ENCODE peak calls at places on chromosomes 11 and 22, in seven cellular contexts. One of them, this sample, is unnamed.

GRCh38 chr11:6315811-6316425 is 4.4 kb downstream of the CAVIN3 start:
- DNase-seq in K562: peak; percentile 71
- DNase-seq in H1: peak; percentile 65
- DNase-seq in HepG2: peak; percentile 45
- DNase-seq in GM12891: peak; percentile 39
- DNase-seq in SK-N-SH: peak; percentile 79
- DNase-seq in GM12878: no peak
- DNase-seq in this sample: peak; percentile 34

GRCh38 chr22:43923191-43923590 is 414 bp upstream of the PNPLA3 start:
- DNase-seq in K562: no peak
- DNase-seq in H1: peak; percentile 56
- DNase-seq in HepG2: no peak
- DNase-seq in GM12891: no peak
- DNase-seq in SK-N-SH: no peak
- DNase-seq in GM12878: no peak
- DNase-seq in this sample: no peak

GRCh38 chr22:49262167-49262566 is 565.5 kb downstream of the BRD1 start:
- DNase-seq in K562: no peak
- DNase-seq in H1: no peak
- DNase-seq in HepG2: no peak
- DNase-seq in GM12891: no peak
- DNase-seq in SK-N-SH: no peak
- DNase-seq in GM12878: no peak
- DNase-seq in this sample: no peak

GRCh38 chr11:27646051-27646818 is 54.0 kb downstream of the BDNF start:
- DNase-seq in K562: no peak
- DNase-seq in H1: no peak
- DNase-seq in HepG2: no peak
- DNase-seq in GM12891: no peak
- DNase-seq in SK-N-SH: peak; percentile 80
- DNase-seq in GM12878: no peak
- DNase-seq in this sample: no peak

GRCh38 chr11:11189501-11189900 is 163.5 kb downstream of the CSNK2A3 start:
- DNase-seq in K562: no peak
- DNase-seq in H1: no peak
- DNase-seq in HepG2: no peak
- DNase-seq in GM12891: no peak
- DNase-seq in SK-N-SH: no peak
- DNase-seq in GM12878: no peak
- DNase-seq in this sample: no peak

GRCh38 chr22:20282901-20283673 is 15.0 kb upstream of the RTN4R start:
- DNase-seq in K562: no peak
- DNase-seq in H1: no peak
- DNase-seq in HepG2: no peak
- DNase-seq in GM12891: no peak
- DNase-seq in SK-N-SH: no peak
- DNase-seq in GM12878: no peak
- DNase-seq in this sample: no peak

GRCh38 chr22:49184736-49185135 is 642.9 kb downstream of the BRD1 start:
- DNase-seq in K562: no peak
- DNase-seq in H1: no peak
- DNase-seq in HepG2: no peak
- DNase-seq in GM12891: no peak
- DNase-seq in SK-N-SH: no peak
- DNase-seq in GM12878: no peak
- DNase-seq in this sample: no peak

GRCh38 chr11:14623036-14623435 is 20.6 kb upstream of the PDE3B start:
- DNase-seq in K562: peak; percentile 14
- DNase-seq in H1: no peak
- DNase-seq in HepG2: no peak
- DNase-seq in GM12891: no peak
- DNase-seq in SK-N-SH: no peak
- DNase-seq in GM12878: no peak
- DNase-seq in this sample: no peak

GRCh38 chr11:14902650-14903350 is 10.8 kb upstream of the CYP2R1 start:
- DNase-seq in K562: no peak
- DNase-seq in H1: no peak
- DNase-seq in HepG2: no peak
- DNase-seq in GM12891: no peak
- DNase-seq in SK-N-SH: no peak
- DNase-seq in GM12878: no peak
- DNase-seq in this sample: no peak

GRCh38 chr11:111978028-111978771 is 41.1 kb downstream of the DIXDC1 start:
- DNase-seq in K562: peak; percentile 66
- DNase-seq in H1: peak; percentile 59
- DNase-seq in HepG2: no peak
- DNase-seq in GM12891: no peak
- DNase-seq in SK-N-SH: peak; percentile 52
- DNase-seq in GM12878: no peak
- DNase-seq in this sample: no peak

GRCh38 chr11:76237914-76238313 is 31.6 kb upstream of the WNT11 start:
- DNase-seq in K562: peak; percentile 56
- DNase-seq in H1: no peak
- DNase-seq in HepG2: peak; percentile 66
- DNase-seq in GM12891: no peak
- DNase-seq in SK-N-SH: peak; percentile 43
- DNase-seq in GM12878: no peak
- DNase-seq in this sample: no peak

GRCh38 chr11:84468255-84468654 is 1158.9 kb downstream of the DLG2 start:
- DNase-seq in K562: no peak
- DNase-seq in H1: no peak
- DNase-seq in HepG2: no peak
- DNase-seq in GM12891: no peak
- DNase-seq in SK-N-SH: no peak
- DNase-seq in GM12878: no peak
- DNase-seq in this sample: no peak

GRCh38 chr11:71252434-71252781 is at the start of gene SHANK2:
- DNase-seq in K562: no peak
- DNase-seq in H1: peak; percentile 82
- DNase-seq in HepG2: no peak
- DNase-seq in GM12891: no peak
- DNase-seq in SK-N-SH: peak; percentile 60
- DNase-seq in GM12878: no peak
- DNase-seq in this sample: no peak

DNA sequence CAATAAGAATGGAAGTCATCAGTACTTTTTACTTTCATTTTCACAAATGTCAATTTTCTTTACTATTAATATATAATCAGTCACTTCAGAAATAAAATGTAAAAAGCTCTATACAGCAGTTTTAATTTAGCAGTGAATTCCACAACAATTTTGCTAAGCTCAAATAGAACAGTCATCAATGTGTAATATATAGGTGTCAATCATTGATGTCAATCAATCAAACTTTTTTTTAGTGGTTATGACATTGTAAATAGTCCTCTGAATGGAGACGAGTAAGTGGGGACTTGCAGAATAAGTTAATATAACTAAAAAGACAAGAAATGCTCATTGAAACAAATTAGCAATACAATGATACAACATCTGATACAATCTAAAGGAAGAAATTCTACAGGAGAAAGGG is 327.4 kb downstream of the GUCY1A2 start:
- DNase-seq in K562: no peak
- DNase-seq in H1: no peak
- DNase-seq in HepG2: no peak
- DNase-seq in GM12891: no peak
- DNase-seq in SK-N-SH: no peak
- DNase-seq in GM12878: no peak
- DNase-seq in this sample: no peak
- TF ChIP-seq TAF1 in K562: no peak
- TF ChIP-seq TAF1 in H1: no peak
- TF ChIP-seq TAF1 in HepG2: no peak
- TF ChIP-seq TAF1 in GM12891: no peak
- TF ChIP-seq TAF1 in SK-N-SH: no peak
- TF ChIP-seq TAF1 in GM12878: no peak
- TF ChIP-seq TAF1 in this sample: no peak

GRCh38 chr22:44944891-44945600 is 64.8 kb downstream of the PHF21B start:
- DNase-seq in K562: no peak
- DNase-seq in H1: no peak
- DNase-seq in HepG2: no peak
- DNase-seq in GM12891: no peak
- DNase-seq in SK-N-SH: no peak
- DNase-seq in GM12878: no peak
- DNase-seq in this sample: no peak
- TF ChIP-seq POLR2AphosphoS5 in K562: no peak
- TF ChIP-seq POLR2AphosphoS5 in H1: no peak
- TF ChIP-seq POLR2AphosphoS5 in HepG2: no peak
- TF ChIP-seq POLR2AphosphoS5 in GM12891: no peak
- TF ChIP-seq POLR2AphosphoS5 in SK-N-SH: no peak
- TF ChIP-seq POLR2AphosphoS5 in GM12878: no peak
- TF ChIP-seq POLR2AphosphoS5 in this sample: no peak

GRCh38 chr22:18970180-18970947 is 34.3 kb upstream of the PRODH start:
- DNase-seq in K562: peak; percentile 38
- DNase-seq in H1: peak; percentile 88
- DNase-seq in HepG2: no peak
- DNase-seq in GM12891: no peak
- DNase-seq in SK-N-SH: peak; percentile 85
- DNase-seq in GM12878: no peak
- DNase-seq in this sample: no peak

GRCh38 chr22:18970948-18971315 is 34.8 kb upstream of the PRODH start:
- DNase-seq in K562: no peak
- DNase-seq in H1: no peak
- DNase-seq in HepG2: no peak
- DNase-seq in GM12891: no peak
- DNase-seq in SK-N-SH: peak; percentile 65
- DNase-seq in GM12878: no peak
- DNase-seq in this sample: no peak

GRCh38 chr22:18965526-18966421 is 29.7 kb upstream of the PRODH start:
- DNase-seq in K562: no peak
- DNase-seq in H1: no peak
- DNase-seq in HepG2: no peak
- DNase-seq in GM12891: no peak
- DNase-seq in SK-N-SH: no peak
- DNase-seq in GM12878: no peak
- DNase-seq in this sample: no peak

GRCh38 chr22:18968011-18968749 is 32.1 kb upstream of the PRODH start:
- DNase-seq in K562: peak; percentile 82
- DNase-seq in H1: peak; percentile 87
- DNase-seq in HepG2: no peak
- DNase-seq in GM12891: no peak
- DNase-seq in SK-N-SH: no peak
- DNase-seq in GM12878: no peak
- DNase-seq in this sample: no peak

GRCh38 chr22:18966748-18967147 is 30.7 kb upstream of the PRODH start:
- DNase-seq in K562: no peak
- DNase-seq in H1: no peak
- DNase-seq in HepG2: no peak
- DNase-seq in GM12891: no peak
- DNase-seq in SK-N-SH: no peak
- DNase-seq in GM12878: no peak
- DNase-seq in this sample: no peak
- TF ChIP-seq TAF1 in K562: no peak
- TF ChIP-seq TAF1 in H1: no peak
- TF ChIP-seq TAF1 in HepG2: no peak
- TF ChIP-seq TAF1 in GM12891: no peak
- TF ChIP-seq TAF1 in SK-N-SH: no peak
- TF ChIP-seq TAF1 in GM12878: no peak
- TF ChIP-seq TAF1 in this sample: no peak

GRCh38 chr11:35365395-35365794 is 54.0 kb downstream of the SLC1A2 start:
- DNase-seq in K562: no peak
- DNase-seq in H1: no peak
- DNase-seq in HepG2: no peak
- DNase-seq in GM12891: no peak
- DNase-seq in SK-N-SH: no peak
- DNase-seq in GM12878: no peak
- DNase-seq in this sample: no peak

GRCh38 chr11:35362571-35362980 is 56.8 kb downstream of the SLC1A2 start:
- DNase-seq in K562: peak; percentile 15
- DNase-seq in H1: no peak
- DNase-seq in HepG2: no peak
- DNase-seq in GM12891: no peak
- DNase-seq in SK-N-SH: no peak
- DNase-seq in GM12878: no peak
- DNase-seq in this sample: no peak

GRCh38 chr11:35365961-35366360 is 53.4 kb downstream of the SLC1A2 start:
- DNase-seq in K562: no peak
- DNase-seq in H1: no peak
- DNase-seq in HepG2: no peak
- DNase-seq in GM12891: no peak
- DNase-seq in SK-N-SH: no peak
- DNase-seq in GM12878: no peak
- DNase-seq in this sample: no peak

GRCh38 chr11:35363246-35364100 is 55.9 kb downstream of the SLC1A2 start:
- DNase-seq in K562: no peak
- DNase-seq in H1: no peak
- DNase-seq in HepG2: no peak
- DNase-seq in GM12891: no peak
- DNase-seq in SK-N-SH: no peak
- DNase-seq in GM12878: no peak
- DNase-seq in this sample: no peak

GRCh38 chr11:35364101-35364780 is 55.1 kb downstream of the SLC1A2 start:
- DNase-seq in K562: no peak
- DNase-seq in H1: no peak
- DNase-seq in HepG2: no peak
- DNase-seq in GM12891: no peak
- DNase-seq in SK-N-SH: no peak
- DNase-seq in GM12878: no peak
- DNase-seq in this sample: no peak
- TF ChIP-seq POLR2AphosphoS5 in K562: no peak
- TF ChIP-seq POLR2AphosphoS5 in H1: no peak
- TF ChIP-seq POLR2AphosphoS5 in HepG2: no peak
- TF ChIP-seq POLR2AphosphoS5 in GM12891: no peak
- TF ChIP-seq POLR2AphosphoS5 in SK-N-SH: peak; percentile 51
- TF ChIP-seq POLR2AphosphoS5 in GM12878: no peak
- TF ChIP-seq POLR2AphosphoS5 in this sample: no peak

GRCh38 chr22:45164217-45165123 is 745 bp downstream of the NUP50 start:
- DNase-seq in K562: peak; percentile 38
- DNase-seq in H1: peak; percentile 68
- DNase-seq in HepG2: no peak
- DNase-seq in GM12891: peak; percentile 47
- DNase-seq in SK-N-SH: peak; percentile 79
- DNase-seq in GM12878: no peak
- DNase-seq in this sample: peak; percentile 50
- TF ChIP-seq TAF1 in K562: no peak
- TF ChIP-seq TAF1 in H1: no peak
- TF ChIP-seq TAF1 in HepG2: no peak
- TF ChIP-seq TAF1 in GM12891: no peak
- TF ChIP-seq TAF1 in SK-N-SH: no peak
- TF ChIP-seq TAF1 in GM12878: no peak
- TF ChIP-seq TAF1 in this sample: no peak

This sample was measured in GM12892.